ENCODE peak calls at places on chromosomes 5 and 9, in eight cellular contexts. B is testis, O is dorsolateral prefrontal cortex, T is endothelial cell of umbilical vein, U is GM23338, Y is tibial nerve, G is H9, A is left ventricle myocardium inferior. F is an unnamed sample. For H3K27me3, the result is how much of the 10 kb centered on the place peaks cover.

GRCh38 chr5:76544268-76544926 is 78.8 kb downstream of the F2RL2 start:
- DNase-seq in B (peak), O (no peak), T (no peak), U (peak), Y (no peak), G (peak), A (no peak), F (no peak)

GRCh38 chr9:80222466-80223169 is 650.9 kb downstream of the TLE4 start:
- DNase-seq in B (no peak), O (no peak), T (no peak), U (no peak), Y (no peak), G (no peak), A (no peak), F (no peak)

GRCh38 chr5:9069650-9070049 is 476.2 kb downstream of the SEMA5A start:
- DNase-seq in B (no peak), O (no peak), T (no peak), U (no peak), Y (no peak), G (no peak), A (no peak), F (no peak)

GRCh38 chr5:159515909-159516415 is 185.7 kb upstream of the IL12B start:
- DNase-seq in B (peak), O (peak), T (peak), U (peak), Y (peak), G (peak), A (peak), F (peak)

GRCh38 chr5:140312067-140312790 is 9.3 kb upstream of the PFDN1 start:
- DNase-seq in B (no peak), O (no peak), T (peak), U (peak), Y (no peak), G (peak), A (no peak), F (no peak)

GRCh38 chr5:151648988-151649387 is 37.7 kb downstream of the SPARC start:
- DNase-seq in B (no peak), O (no peak), T (no peak), U (no peak), Y (no peak), G (no peak), A (no peak), F (no peak)

GRCh38 chr5:14518638-14519037 is 63.0 kb upstream of the OTULINL start:
- DNase-seq in B (no peak), O (no peak), T (no peak), U (no peak), Y (no peak), G (no peak), A (no peak), F (no peak)

GRCh38 chr9:112012026-112012902 is 115.7 kb downstream of the UGCG start:
- DNase-seq in B (peak), O (peak), T (peak), U (no peak), Y (peak), G (no peak), A (peak), F (no peak)

GRCh38 chr9:135622415-135623020 is 16.8 kb downstream of the GLT6D1 start:
- DNase-seq in B (no peak), O (no peak), T (no peak), U (no peak), Y (no peak), G (no peak), A (no peak), F (no peak)

GRCh38 chr5:67244345-67244793 is 47.8 kb upstream of the CD180 start:
- DNase-seq in B (no peak), O (no peak), T (peak), U (no peak), Y (no peak), G (no peak), A (no peak), F (no peak)

GRCh38 chr5:15249152-15249551 is 250.8 kb upstream of the FBXL7 start:
- DNase-seq in B (no peak), O (no peak), T (peak), U (no peak), Y (no peak), G (no peak), A (no peak), F (no peak)

GRCh38 chr5:33781286-33781685 is 110.5 kb downstream of the ADAMTS12 start:
- DNase-seq in B (no peak), O (no peak), T (no peak), U (no peak), Y (peak), G (no peak), A (no peak), F (no peak)

GRCh38 chr9:113985968-113986585 is 92.0 kb downstream of the AMBP start:
- DNase-seq in B (no peak), O (no peak), T (peak), U (no peak), Y (no peak), G (no peak), A (no peak), F (no peak)

GRCh38 chr5:171931163-171931562 is 75.3 kb downstream of the FBXW11 start:
- DNase-seq in B (no peak), O (no peak), T (no peak), U (no peak), Y (no peak), G (no peak), A (no peak), F (no peak)

GRCh38 chr5:171926311-171926710 is 80.1 kb downstream of the FBXW11 start:
- DNase-seq in B (no peak), O (no peak), T (no peak), U (peak), Y (no peak), G (no peak), A (no peak), F (no peak)

GRCh38 chr5:171924493-171925122 is 81.8 kb downstream of the FBXW11 start:
- DNase-seq in B (no peak), O (no peak), T (no peak), U (peak), Y (no peak), G (peak), A (no peak), F (no peak)

DNA sequence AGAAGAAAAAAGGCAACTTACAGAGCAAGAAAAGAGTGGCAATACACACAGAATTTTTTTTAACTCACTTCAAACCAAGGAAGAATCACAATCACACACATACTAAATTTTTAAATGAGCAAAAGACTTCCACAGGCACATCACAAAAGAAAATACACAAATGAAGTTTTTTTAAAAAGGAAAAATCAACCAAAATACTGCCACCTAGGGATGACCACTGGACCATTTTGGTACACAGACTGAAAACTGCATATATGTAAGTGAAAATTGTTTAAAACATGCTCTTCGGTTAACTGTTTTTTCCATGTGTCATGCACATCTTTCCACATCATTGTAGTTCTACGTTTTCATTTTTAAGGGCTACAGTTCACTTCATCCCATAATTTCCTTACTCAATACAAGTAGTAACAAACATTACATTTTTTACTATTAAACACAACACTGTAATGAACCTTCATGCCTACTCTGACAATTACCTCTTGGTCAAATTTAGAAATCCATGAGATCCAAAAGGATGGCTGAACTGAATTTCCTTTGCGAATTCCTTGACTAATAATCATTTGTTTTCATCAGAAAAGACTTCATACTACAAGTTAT is 79.0 kb downstream of the FBXW11 start:
- DNase-seq in B (no peak), O (no peak), T (no peak), U (no peak), Y (no peak), G (no peak), A (no peak), F (no peak)
- TF ChIP-seq CTCF in B (no peak), O (peak), T (peak), U (peak), Y (no peak), G (peak), A (no peak), F (no peak)

DNA sequence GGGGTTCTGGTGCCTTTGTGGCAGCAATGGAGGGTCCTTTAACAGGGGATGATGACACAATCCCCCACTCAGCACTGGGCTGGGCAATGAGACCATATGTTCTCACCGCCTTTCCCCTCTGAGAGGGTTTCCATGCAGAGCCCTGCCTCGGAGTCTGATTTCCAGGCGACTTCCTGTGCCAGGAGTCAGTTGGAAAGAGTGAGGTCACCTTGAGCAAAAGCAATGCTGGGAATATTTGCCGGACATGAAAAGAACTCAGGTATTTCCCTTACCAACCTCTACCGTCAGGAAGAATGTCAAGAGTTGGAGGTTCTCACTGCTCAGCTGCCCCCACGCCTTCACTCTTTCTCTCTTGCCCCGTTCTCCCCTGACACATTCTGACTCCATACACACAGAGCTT is 284.2 kb upstream of the IRX1 start:
- DNase-seq in B (no peak), O (no peak), T (no peak), U (no peak), Y (no peak), G (no peak), A (no peak), F (no peak)
- H3K27me3 ChIP-seq in B (under half), O (under half), T (under half), U (under half), Y (under half), G (under half), A (under half), F (under half)

DNA sequence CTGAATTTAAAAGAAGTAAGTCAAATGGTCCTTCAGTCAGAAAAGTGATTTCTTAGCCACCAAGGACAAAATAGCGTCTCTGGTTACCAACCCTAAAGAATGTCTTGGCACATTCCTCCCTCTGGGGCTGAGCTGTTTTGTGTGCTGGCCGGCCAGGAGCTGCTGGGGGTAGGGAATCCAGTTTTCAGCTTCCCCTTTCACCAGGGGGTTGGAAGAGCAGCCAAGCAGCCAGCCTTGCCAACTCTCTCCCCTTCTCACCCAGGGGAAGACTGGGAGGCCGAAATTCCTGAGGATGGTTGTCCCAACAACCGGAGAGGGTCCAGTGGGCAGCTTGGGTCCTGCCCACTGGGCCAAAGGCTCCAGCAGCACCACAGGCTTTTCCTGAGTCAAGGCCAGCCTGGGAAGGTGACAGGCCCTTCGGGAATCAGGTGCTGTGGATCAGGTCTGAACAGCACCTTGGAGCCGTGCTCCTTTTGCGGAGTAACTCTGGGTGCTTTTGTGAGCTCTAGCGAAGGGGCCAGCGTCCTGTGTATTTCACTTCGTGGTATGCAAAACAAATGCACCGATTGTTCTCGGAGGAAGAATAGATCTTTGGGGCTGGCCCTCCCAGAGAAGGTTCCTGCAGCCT is 4.2 kb downstream of the WWC1 start:
- DNase-seq in B (peak), O (no peak), T (no peak), U (peak), Y (no peak), G (peak), A (no peak), F (no peak)
- TF ChIP-seq CTCF in B (no peak), O (no peak), T (no peak), U (peak), Y (no peak), G (peak), A (peak), F (no peak)

GRCh38 chr9:4442806-4443205 is 47.5 kb upstream of the SLC1A1 start:
- DNase-seq in B (no peak), O (no peak), T (no peak), U (no peak), Y (no peak), G (no peak), A (no peak), F (no peak)
- H3K27me3 ChIP-seq in B (under half), O (under half), T (under half), U (under half), Y (under half), G (under half), A (under half), F (under half)

GRCh38 chr9:93134740-93135444 is 841 bp upstream of the NINJ1 start:
- DNase-seq in B (no peak), O (no peak), T (no peak), U (no peak), Y (no peak), G (no peak), A (no peak), F (no peak)

GRCh38 chr9:93132946-93133640 is 958 bp downstream of the NINJ1 start:
- DNase-seq in B (peak), O (no peak), T (peak), U (peak), Y (no peak), G (no peak), A (no peak), F (peak)

GRCh38 chr9:93132287-93132927 is 1.6 kb downstream of the NINJ1 start:
- DNase-seq in B (peak), O (no peak), T (no peak), U (peak), Y (peak), G (no peak), A (peak), F (peak)

GRCh38 chr9:93133641-93134017 is 422 bp downstream of the NINJ1 start:
- DNase-seq in B (peak), O (peak), T (peak), U (peak), Y (peak), G (no peak), A (peak), F (no peak)

GRCh38 chr9:93134018-93134739 is at the start of gene NINJ1:
- DNase-seq in B (peak), O (peak), T (peak), U (peak), Y (no peak), G (peak), A (peak), F (no peak)
- TF ChIP-seq CTCF in B (no peak), O (no peak), T (peak), U (no peak), Y (peak), G (no peak), A (peak), F (peak)

GRCh38 chr5:80959768-80960442 is at the start of gene RASGRF2:
- DNase-seq in B (no peak), O (peak), T (peak), U (peak), Y (no peak), G (peak), A (peak), F (no peak)

GRCh38 chr5:80959138-80959537 is 1.0 kb upstream of the RASGRF2 start:
- DNase-seq in B (no peak), O (no peak), T (no peak), U (peak), Y (no peak), G (no peak), A (no peak), F (no peak)

GRCh38 chr5:80961376-80962281 is 1.5 kb downstream of the RASGRF2 start:
- DNase-seq in B (no peak), O (peak), T (no peak), U (no peak), Y (no peak), G (no peak), A (no peak), F (no peak)

GRCh38 chr5:80962630-80963520 is 2.7 kb downstream of the RASGRF2 start:
- DNase-seq in B (no peak), O (no peak), T (no peak), U (no peak), Y (no peak), G (no peak), A (no peak), F (no peak)

DNA sequence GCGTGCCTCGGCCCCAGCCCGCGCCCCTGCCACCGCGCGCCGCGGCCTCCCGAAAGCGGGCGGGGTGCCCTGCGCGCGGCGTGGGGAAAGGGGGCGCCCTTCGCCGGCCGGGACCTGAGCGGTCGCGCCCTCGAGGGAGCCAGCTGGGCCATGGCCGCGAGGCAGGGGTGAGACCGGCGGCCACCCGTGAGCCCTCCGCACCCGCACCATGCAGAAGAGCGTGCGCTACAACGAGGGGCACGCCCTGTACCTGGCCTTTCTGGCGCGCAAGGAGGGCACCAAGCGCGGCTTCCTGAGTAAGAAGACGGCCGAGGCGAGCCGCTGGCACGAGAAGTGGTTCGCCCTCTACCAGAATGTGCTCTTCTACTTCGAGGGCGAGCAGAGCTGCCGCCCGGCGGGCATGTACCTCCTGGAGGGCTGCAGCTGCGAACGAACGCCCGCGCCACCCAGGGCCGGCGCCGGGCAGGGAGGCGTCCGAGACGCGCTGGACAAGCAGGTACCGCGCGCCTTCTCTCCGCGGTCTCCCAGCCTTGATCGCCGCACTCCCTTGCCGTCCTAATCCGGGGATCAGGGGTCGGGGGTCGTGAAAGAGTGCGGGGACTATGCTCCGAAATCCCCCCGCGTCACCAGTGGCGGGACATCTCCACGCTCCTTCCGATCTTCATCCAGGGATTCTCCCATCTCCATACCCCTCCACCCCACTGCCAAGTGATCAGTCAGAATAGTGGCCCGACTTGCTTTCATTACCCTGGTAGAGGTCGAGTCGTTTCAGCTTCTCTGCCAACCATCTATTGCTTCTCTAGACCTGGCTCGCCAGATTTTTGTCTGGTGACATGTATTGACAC is 590 bp downstream of the RASGRF2 start:
- DNase-seq in B (peak), O (peak), T (peak), U (peak), Y (peak), G (peak), A (peak), F (no peak)
- H3K27me3 ChIP-seq in B (under half), O (under half), T (under half), U (under half), Y (under half), G (under half), A (half or more), F (under half)

GRCh38 chr9:503881-504852 is 289.5 kb downstream of the DOCK8 start:
- DNase-seq in B (peak), O (peak), T (peak), U (peak), Y (peak), G (peak), A (peak), F (no peak)
- TF ChIP-seq CTCF in B (peak), O (peak), T (peak), U (no peak), Y (peak), G (peak), A (peak), F (no peak)

GRCh38 chr9:126162611-126163381 is 163.8 kb upstream of the MVB12B start:
- DNase-seq in B (no peak), O (no peak), T (no peak), U (no peak), Y (no peak), G (no peak), A (no peak), F (no peak)
- H3K27me3 ChIP-seq in B (under half), O (under half), T (under half), U (under half), Y (under half), G (under half), A (half or more), F (under half)

GRCh38 chr9:92846662-92847145 is 31.1 kb downstream of the ZNF484 start:
- DNase-seq in B (no peak), O (no peak), T (no peak), U (no peak), Y (no peak), G (no peak), A (no peak), F (no peak)

GRCh38 chr9:92850898-92851297 is 26.9 kb downstream of the ZNF484 start:
- DNase-seq in B (no peak), O (no peak), T (no peak), U (peak), Y (no peak), G (no peak), A (no peak), F (no peak)
- TF ChIP-seq CTCF in B (no peak), O (no peak), T (no peak), U (peak), Y (no peak), G (peak), A (no peak), F (no peak)

F was measured in ascending aorta.